ENCODE peak calls at places on chromosome 3, in five cellular contexts. One of them, this sample, is unnamed.

GRCh38 chr3:12708584-12709192 is 44.8 kb upstream of the RAF1 start:
- DNase-seq in cardiac muscle cell: peak; percentile 72
- DNase-seq in tibial nerve: no peak
- DNase-seq in neuronal stem cell: no peak
- DNase-seq in body of pancreas: peak; percentile 25
- DNase-seq in this sample: no peak

GRCh38 chr3:106130384-106131084 is 261.7 kb upstream of the CBLB start:
- DNase-seq in neuronal stem cell: no peak
- DNase-seq in body of pancreas: no peak
- DNase-seq in tibial nerve: no peak
- DNase-seq in cardiac muscle cell: peak; percentile 1
- DNase-seq in this sample: no peak

GRCh38 chr3:190983875-190984274 is 121.4 kb upstream of the GMNC start:
- DNase-seq in cardiac muscle cell: no peak
- DNase-seq in tibial nerve: no peak
- DNase-seq in body of pancreas: no peak
- DNase-seq in neuronal stem cell: no peak
- DNase-seq in this sample: no peak

GRCh38 chr3:126480251-126480650 is 4.6 kb upstream of the ZXDC start:
- DNase-seq in tibial nerve: no peak
- DNase-seq in neuronal stem cell: no peak
- DNase-seq in cardiac muscle cell: no peak
- DNase-seq in body of pancreas: no peak
- DNase-seq in this sample: no peak

GRCh38 chr3:124920718-124921117 is 13.8 kb downstream of the MUC13 start:
- DNase-seq in body of pancreas: no peak
- DNase-seq in tibial nerve: no peak
- DNase-seq in neuronal stem cell: no peak
- DNase-seq in cardiac muscle cell: no peak
- DNase-seq in this sample: no peak

GRCh38 chr3:87805670-87806069 is 253.1 kb downstream of the CGGBP1 start:
- DNase-seq in body of pancreas: no peak
- DNase-seq in tibial nerve: no peak
- DNase-seq in neuronal stem cell: no peak
- DNase-seq in cardiac muscle cell: no peak
- DNase-seq in this sample: no peak

GRCh38 chr3:62041681-62042080 is 331.7 kb downstream of the FEZF2 start:
- DNase-seq in cardiac muscle cell: no peak
- DNase-seq in neuronal stem cell: no peak
- DNase-seq in body of pancreas: no peak
- DNase-seq in tibial nerve: no peak
- DNase-seq in this sample: no peak

GRCh38 chr3:30227571-30228301 is 378.7 kb upstream of the TGFBR2 start:
- DNase-seq in tibial nerve: no peak
- DNase-seq in neuronal stem cell: no peak
- DNase-seq in cardiac muscle cell: no peak
- DNase-seq in body of pancreas: no peak
- DNase-seq in this sample: no peak

GRCh38 chr3:101873619-101874018 is 24.3 kb downstream of the NFKBIZ start:
- DNase-seq in tibial nerve: no peak
- DNase-seq in body of pancreas: no peak
- DNase-seq in neuronal stem cell: no peak
- DNase-seq in cardiac muscle cell: no peak
- DNase-seq in this sample: no peak

GRCh38 chr3:10837849-10838248 is 21.8 kb downstream of the SLC6A11 start:
- DNase-seq in cardiac muscle cell: peak; percentile 6
- DNase-seq in body of pancreas: no peak
- DNase-seq in tibial nerve: no peak
- DNase-seq in neuronal stem cell: no peak
- DNase-seq in this sample: no peak

GRCh38 chr3:10834951-10835350 is 18.9 kb downstream of the SLC6A11 start:
- DNase-seq in tibial nerve: no peak
- DNase-seq in neuronal stem cell: no peak
- DNase-seq in body of pancreas: no peak
- DNase-seq in cardiac muscle cell: no peak
- DNase-seq in this sample: no peak

GRCh38 chr3:10833855-10834414 is 17.9 kb downstream of the SLC6A11 start:
- DNase-seq in body of pancreas: no peak
- DNase-seq in tibial nerve: no peak
- DNase-seq in neuronal stem cell: no peak
- DNase-seq in cardiac muscle cell: no peak
- DNase-seq in this sample: no peak

GRCh38 chr3:10836676-10837075 is 20.6 kb downstream of the SLC6A11 start:
- DNase-seq in tibial nerve: no peak
- DNase-seq in neuronal stem cell: no peak
- DNase-seq in cardiac muscle cell: no peak
- DNase-seq in body of pancreas: no peak
- DNase-seq in this sample: no peak

DNA sequence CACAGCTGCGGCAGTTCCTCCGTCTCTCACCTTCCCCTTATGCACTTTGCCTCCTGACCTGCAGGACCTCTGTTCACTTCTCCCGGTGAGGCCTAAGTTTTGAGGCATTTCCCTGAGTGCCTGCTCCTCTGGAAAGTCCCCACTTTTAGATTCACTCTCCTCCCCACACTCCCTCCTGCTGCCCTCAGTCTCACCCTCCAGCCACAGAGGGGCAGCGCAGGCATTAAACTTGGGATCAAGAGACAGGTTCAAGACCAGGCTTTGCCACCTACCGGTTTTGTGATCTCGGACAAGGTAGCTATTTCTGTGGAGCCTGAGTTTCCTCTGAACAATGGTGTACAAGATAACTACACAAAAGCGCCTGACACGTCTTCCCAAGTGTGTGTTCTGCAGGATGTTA is 19.4 kb downstream of the SLC6A11 start:
- DNase-seq in neuronal stem cell: no peak
- DNase-seq in cardiac muscle cell: no peak
- DNase-seq in body of pancreas: no peak
- DNase-seq in tibial nerve: no peak
- DNase-seq in this sample: no peak
- H3K4me3 ChIP-seq in neuronal stem cell: no peak overlapping the region
- H3K4me3 ChIP-seq in cardiac muscle cell: no peak overlapping the region
- H3K4me3 ChIP-seq in body of pancreas: no peak overlapping the region
- H3K4me3 ChIP-seq in tibial nerve: no peak overlapping the region
- H3K4me3 ChIP-seq in this sample: no peak overlapping the region

DNA sequence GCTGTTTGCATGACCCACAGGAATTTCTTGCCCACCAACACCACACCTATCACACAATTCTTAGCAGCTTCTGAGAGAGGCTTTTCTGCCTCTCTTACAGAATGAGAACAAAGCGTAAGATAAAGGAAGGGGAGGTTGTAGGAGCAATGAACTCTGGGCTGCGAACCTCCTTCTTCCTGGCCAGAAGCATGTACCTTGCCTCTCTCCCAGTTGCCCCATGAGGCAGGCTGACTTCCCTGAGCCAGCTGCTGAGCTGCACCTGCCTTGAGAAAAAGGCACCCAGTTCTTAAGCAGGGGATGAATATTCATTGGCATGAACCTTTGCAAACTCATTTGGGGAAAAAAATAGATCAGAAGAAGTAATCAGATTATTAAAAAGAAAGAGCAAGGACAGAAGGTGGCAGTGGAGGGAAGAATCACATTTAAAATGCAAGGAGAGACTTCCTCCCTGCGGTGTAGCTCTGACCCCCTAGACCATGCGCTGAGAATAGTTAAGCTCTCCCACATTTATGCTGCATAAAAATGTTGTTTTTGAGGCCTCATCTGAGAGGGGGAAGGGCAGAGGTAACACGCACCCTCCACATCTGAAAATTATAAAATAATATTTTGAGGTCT is 304.8 kb downstream of the EPHB1 start:
- DNase-seq in tibial nerve: no peak
- DNase-seq in neuronal stem cell: no peak
- DNase-seq in cardiac muscle cell: no peak
- DNase-seq in body of pancreas: no peak
- DNase-seq in this sample: no peak
- H3K36me3 ChIP-seq in tibial nerve: no peaks in the 10 kb centered on the region
- H3K36me3 ChIP-seq in neuronal stem cell: no peaks in the 10 kb centered on the region
- H3K36me3 ChIP-seq in cardiac muscle cell: no peaks in the 10 kb centered on the region
- H3K36me3 ChIP-seq in body of pancreas: no peaks in the 10 kb centered on the region
- H3K36me3 ChIP-seq in this sample: no peaks in the 10 kb centered on the region

GRCh38 chr3:46942079-46942478 is 34.5 kb downstream of the CCDC12 start:
- DNase-seq in neuronal stem cell: no peak
- DNase-seq in tibial nerve: no peak
- DNase-seq in cardiac muscle cell: no peak
- DNase-seq in body of pancreas: no peak
- DNase-seq in this sample: no peak

GRCh38 chr3:46944191-46944590 is 32.4 kb downstream of the CCDC12 start:
- DNase-seq in cardiac muscle cell: no peak
- DNase-seq in neuronal stem cell: no peak
- DNase-seq in tibial nerve: no peak
- DNase-seq in body of pancreas: no peak
- DNase-seq in this sample: no peak

GRCh38 chr3:46939578-46940405 is 36.8 kb downstream of the CCDC12 start:
- DNase-seq in cardiac muscle cell: no peak
- DNase-seq in body of pancreas: no peak
- DNase-seq in tibial nerve: no peak
- DNase-seq in neuronal stem cell: no peak
- DNase-seq in this sample: no peak

GRCh38 chr3:46943237-46944187 is 33.0 kb downstream of the CCDC12 start:
- DNase-seq in neuronal stem cell: no peak
- DNase-seq in tibial nerve: no peak
- DNase-seq in cardiac muscle cell: peak; percentile 61
- DNase-seq in body of pancreas: peak; percentile 84
- DNase-seq in this sample: no peak

GRCh38 chr3:46942481-46943236 is 33.9 kb downstream of the CCDC12 start:
- DNase-seq in cardiac muscle cell: no peak
- DNase-seq in body of pancreas: no peak
- DNase-seq in tibial nerve: no peak
- DNase-seq in neuronal stem cell: no peak
- DNase-seq in this sample: no peak
- H3K4me1 ChIP-seq in cardiac muscle cell: peaks cover 78% of the 10 kb centered on the region
- H3K4me1 ChIP-seq in body of pancreas: peaks cover 98% of the 10 kb centered on the region
- H3K4me1 ChIP-seq in tibial nerve: peaks cover 61% of the 10 kb centered on the region
- H3K4me1 ChIP-seq in neuronal stem cell: peaks cover 5% of the 10 kb centered on the region
- H3K4me1 ChIP-seq in this sample: no peaks in the 10 kb centered on the region

DNA sequence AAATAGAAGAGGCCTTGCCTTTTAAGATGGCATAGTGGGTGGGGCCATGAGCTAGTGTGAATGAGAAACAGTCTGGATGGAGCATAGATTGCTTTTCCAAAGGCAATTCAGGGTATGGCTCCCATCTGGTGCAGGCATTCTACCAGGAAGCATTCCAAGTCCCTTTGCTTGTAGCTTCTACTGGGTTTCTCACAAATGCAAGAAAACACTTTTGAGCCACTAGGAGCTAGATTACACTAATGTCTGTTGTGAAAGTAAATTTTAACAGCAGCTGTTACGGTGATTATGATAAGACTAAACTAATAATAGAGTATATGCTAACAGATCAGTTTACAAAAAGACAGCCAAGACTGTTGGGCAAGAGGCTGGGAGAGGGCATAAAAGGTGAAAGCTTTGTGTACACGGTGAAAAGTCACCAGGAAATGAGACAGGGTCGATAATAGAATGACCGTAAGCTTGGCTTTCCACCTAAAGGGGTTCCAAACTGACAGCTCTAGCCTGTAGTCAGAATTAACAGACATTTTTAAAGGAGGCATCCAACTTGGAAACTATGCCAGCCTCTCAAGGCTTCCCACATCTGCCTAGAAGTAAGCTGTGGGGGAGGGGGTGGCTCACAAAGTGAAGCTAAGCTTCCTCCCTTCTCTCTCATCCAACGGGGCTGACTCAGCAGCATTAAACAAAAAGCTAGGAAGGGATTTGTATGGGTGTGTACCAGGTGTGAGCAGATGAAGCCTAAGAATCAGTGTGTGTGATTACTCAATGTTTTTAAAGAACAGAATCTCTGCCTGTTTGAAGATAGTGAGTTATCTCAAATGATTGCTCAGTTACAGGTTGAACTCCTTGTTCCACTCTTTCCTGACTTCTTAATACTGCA is 61.1 kb upstream of the GPD1L start:
- DNase-seq in cardiac muscle cell: peak; percentile 29
- DNase-seq in neuronal stem cell: no peak
- DNase-seq in tibial nerve: no peak
- DNase-seq in body of pancreas: peak; percentile 78
- DNase-seq in this sample: no peak
- H3K4me3 ChIP-seq in cardiac muscle cell: no peak overlapping the region
- H3K4me3 ChIP-seq in neuronal stem cell: no peak overlapping the region
- H3K4me3 ChIP-seq in tibial nerve: no peak overlapping the region
- H3K4me3 ChIP-seq in body of pancreas: no peak overlapping the region
- H3K4me3 ChIP-seq in this sample: no peak overlapping the region

GRCh38 chr3:49100046-49100615 is 4.4 kb downstream of the QARS1 start:
- DNase-seq in cardiac muscle cell: no peak
- DNase-seq in body of pancreas: no peak
- DNase-seq in neuronal stem cell: no peak
- DNase-seq in tibial nerve: no peak
- DNase-seq in this sample: no peak

GRCh38 chr3:49093853-49094767 is at the start of gene QRICH1:
- DNase-seq in neuronal stem cell: peak; percentile 99
- DNase-seq in cardiac muscle cell: peak; percentile 98
- DNase-seq in body of pancreas: peak; percentile 97
- DNase-seq in tibial nerve: peak; percentile 97
- DNase-seq in this sample: peak; percentile 95

GRCh38 chr3:49098910-49099630 is 5.2 kb upstream of the QRICH1 start:
- DNase-seq in neuronal stem cell: no peak
- DNase-seq in body of pancreas: no peak
- DNase-seq in tibial nerve: no peak
- DNase-seq in cardiac muscle cell: no peak
- DNase-seq in this sample: no peak

GRCh38 chr3:49092948-49093852 is 671 bp downstream of the QRICH1 start:
- DNase-seq in tibial nerve: peak; percentile 60
- DNase-seq in cardiac muscle cell: peak; percentile 88
- DNase-seq in body of pancreas: peak; percentile 56
- DNase-seq in neuronal stem cell: peak; percentile 89
- DNase-seq in this sample: peak; percentile 50

GRCh38 chr3:49098429-49098828 is 4.6 kb upstream of the QRICH1 start:
- DNase-seq in neuronal stem cell: no peak
- DNase-seq in tibial nerve: no peak
- DNase-seq in body of pancreas: peak; percentile 36
- DNase-seq in cardiac muscle cell: no peak
- DNase-seq in this sample: no peak
- H3K36me3 ChIP-seq in neuronal stem cell: peaks cover 73% of the 10 kb centered on the region
- H3K36me3 ChIP-seq in tibial nerve: peaks cover 24% of the 10 kb centered on the region
- H3K36me3 ChIP-seq in body of pancreas: no peaks in the 10 kb centered on the region
- H3K36me3 ChIP-seq in cardiac muscle cell: peaks cover 54% of the 10 kb centered on the region
- H3K36me3 ChIP-seq in this sample: peaks cover 67% of the 10 kb centered on the region

GRCh38 chr3:50442940-50443579 is 60.4 kb downstream of the CACNA2D2 start:
- DNase-seq in neuronal stem cell: no peak
- DNase-seq in body of pancreas: peak; percentile 34
- DNase-seq in tibial nerve: no peak
- DNase-seq in cardiac muscle cell: peak; percentile 49
- DNase-seq in this sample: no peak
- H3K4me1 ChIP-seq in neuronal stem cell: peaks cover 2% of the 10 kb centered on the region
- H3K4me1 ChIP-seq in body of pancreas: peaks cover 10% of the 10 kb centered on the region
- H3K4me1 ChIP-seq in tibial nerve: peaks cover 14% of the 10 kb centered on the region
- H3K4me1 ChIP-seq in cardiac muscle cell: peaks cover 16% of the 10 kb centered on the region
- H3K4me1 ChIP-seq in this sample: no peaks in the 10 kb centered on the region

GRCh38 chr3:66426135-66426534 is 74.7 kb downstream of the LRIG1 start:
- DNase-seq in tibial nerve: no peak
- DNase-seq in neuronal stem cell: no peak
- DNase-seq in cardiac muscle cell: no peak
- DNase-seq in body of pancreas: no peak
- DNase-seq in this sample: no peak

GRCh38 chr3:66425566-66425965 is 75.3 kb downstream of the LRIG1 start:
- DNase-seq in body of pancreas: no peak
- DNase-seq in cardiac muscle cell: no peak
- DNase-seq in neuronal stem cell: no peak
- DNase-seq in tibial nerve: no peak
- DNase-seq in this sample: no peak

GRCh38 chr3:66428733-66429132 is 72.1 kb downstream of the LRIG1 start:
- DNase-seq in cardiac muscle cell: no peak
- DNase-seq in tibial nerve: peak; percentile 63
- DNase-seq in body of pancreas: peak; percentile 94
- DNase-seq in neuronal stem cell: no peak
- DNase-seq in this sample: no peak

GRCh38 chr3:66427352-66427751 is 73.5 kb downstream of the LRIG1 start:
- DNase-seq in body of pancreas: no peak
- DNase-seq in tibial nerve: no peak
- DNase-seq in neuronal stem cell: no peak
- DNase-seq in cardiac muscle cell: no peak
- DNase-seq in this sample: no peak

GRCh38 chr3:66427951-66428350 is 72.9 kb downstream of the LRIG1 start:
- DNase-seq in tibial nerve: no peak
- DNase-seq in cardiac muscle cell: no peak
- DNase-seq in body of pancreas: no peak
- DNase-seq in neuronal stem cell: no peak
- DNase-seq in this sample: no peak
- H3K4me3 ChIP-seq in tibial nerve: no peak overlapping the region
- H3K4me3 ChIP-seq in cardiac muscle cell: no peak overlapping the region
- H3K4me3 ChIP-seq in body of pancreas: no peak overlapping the region
- H3K4me3 ChIP-seq in neuronal stem cell: no peak overlapping the region
- H3K4me3 ChIP-seq in this sample: no peak overlapping the region